ENCODE peak calls at places on chromosomes 13 and 19, in eight cellular contexts. L, G, F, N, P, X, Z and Y are unnamed samples.
A peak's percentile ranks its signal among the peaks of the same experiment; 100 is the strongest.

GRCh38 chr13:27334774-27335490 is 64.3 kb downstream of the RASL11A start:
- DNase-seq in L (no peak), G (no peak), F (no peak), N (no peak), P (no peak), X (no peak), Z (no peak), Y (no peak)

GRCh38 chr13:107211073-107211472 is 643.1 kb upstream of the ARGLU1 start:
- DNase-seq in L (no peak), G (peak; percentile 80), F (peak; percentile 78), N (peak; percentile 42), P (peak; percentile 22), X (peak; percentile 92), Z (peak; percentile 74), Y (no peak)

GRCh38 chr19:43464089-43464775 is 1.2 kb downstream of the LYPD3 start:
- DNase-seq in L (peak; percentile 77), G (peak; percentile 74), F (peak; percentile 81), N (no peak), P (no peak), X (no peak), Z (no peak), Y (no peak)

GRCh38 chr19:15622991-15623390 is 8.0 kb downstream of the CYP4F8 start:
- DNase-seq in L (no peak), G (no peak), F (peak; percentile 57), N (no peak), P (no peak), X (no peak), Z (no peak), Y (no peak)

GRCh38 chr19:3045885-3046603 is 16.3 kb downstream of the TLE5 start:
- DNase-seq in L (no peak), G (no peak), F (no peak), N (no peak), P (no peak), X (no peak), Z (no peak), Y (no peak)

GRCh38 chr19:33392341-33393285 is 19.1 kb downstream of the CEBPG start:
- DNase-seq in L (peak; percentile 49), G (peak; percentile 59), F (peak; percentile 46), N (no peak), P (no peak), X (no peak), Z (peak; percentile 67), Y (no peak)

GRCh38 chr13:94050686-94051085 is 428.8 kb downstream of the DCT start:
- DNase-seq in L (no peak), G (no peak), F (no peak), N (no peak), P (no peak), X (no peak), Z (no peak), Y (no peak)

GRCh38 chr13:24625324-24625723 is 54.9 kb upstream of the ATP12A start:
- DNase-seq in L (no peak), G (no peak), F (no peak), N (no peak), P (no peak), X (no peak), Z (no peak), Y (no peak)

GRCh38 chr13:44309771-44310767 is 63.6 kb upstream of the SERP2 start:
- DNase-seq in L (no peak), G (peak; percentile 86), F (peak; percentile 84), N (no peak), P (no peak), X (peak; percentile 28), Z (peak; percentile 74), Y (no peak)

GRCh38 chr13:102234618-102235017 is 167.2 kb downstream of the FGF14 start:
- DNase-seq in L (no peak), G (no peak), F (no peak), N (no peak), P (no peak), X (no peak), Z (no peak), Y (no peak)

GRCh38 chr19:45607071-45608029 is 5.3 kb upstream of the GPR4 start:
- DNase-seq in L (peak; percentile 72), G (peak; percentile 80), F (peak; percentile 77), N (no peak), P (no peak), X (peak; percentile 84), Z (peak; percentile 87), Y (no peak)

GRCh38 chr13:83940742-83941141 is 58.5 kb upstream of the SLITRK1 start:
- DNase-seq in L (no peak), G (no peak), F (no peak), N (no peak), P (no peak), X (no peak), Z (no peak), Y (no peak)

GRCh38 chr13:33381906-33382305 is 96.4 kb upstream of the STARD13 start:
- DNase-seq in L (no peak), G (no peak), F (no peak), N (no peak), P (no peak), X (no peak), Z (no peak), Y (no peak)

GRCh38 chr19:771332-771785 is 20.4 kb downstream of the MISP start:
- DNase-seq in L (no peak), G (no peak), F (no peak), N (no peak), P (peak; percentile 55), X (peak; percentile 49), Z (no peak), Y (no peak)

GRCh38 chr13:48155850-48156249 is 60.9 kb upstream of the MED4 start:
- DNase-seq in L (no peak), G (no peak), F (no peak), N (peak; percentile 13), P (peak; percentile 38), X (peak; percentile 86), Z (no peak), Y (no peak)

GRCh38 chr13:34300559-34300958 is 482.6 kb downstream of the RFC3 start:
- DNase-seq in L (no peak), G (no peak), F (no peak), N (no peak), P (no peak), X (no peak), Z (no peak), Y (no peak)

GRCh38 chr13:79404985-79405384 is 1.1 kb downstream of the RBM26 start:
- DNase-seq in L (no peak), G (no peak), F (no peak), N (no peak), P (no peak), X (peak; percentile 31), Z (no peak), Y (no peak)

GRCh38 chr19:19822148-19822429 is 539 bp upstream of the ZNF506 start:
- DNase-seq in L (no peak), G (no peak), F (peak; percentile 10), N (no peak), P (no peak), X (no peak), Z (peak; percentile 70), Y (no peak)
- H3K27ac ChIP-seq in L (peak overlapping the region; percentile 78), G (peak overlapping the region; percentile 94), F (peak overlapping the region; percentile 95), N (peak overlapping the region; percentile 79), P (no peak overlapping the region), X (no peak overlapping the region), Z (peak overlapping the region; percentile 93), Y (peak overlapping the region; percentile 96)

DNA sequence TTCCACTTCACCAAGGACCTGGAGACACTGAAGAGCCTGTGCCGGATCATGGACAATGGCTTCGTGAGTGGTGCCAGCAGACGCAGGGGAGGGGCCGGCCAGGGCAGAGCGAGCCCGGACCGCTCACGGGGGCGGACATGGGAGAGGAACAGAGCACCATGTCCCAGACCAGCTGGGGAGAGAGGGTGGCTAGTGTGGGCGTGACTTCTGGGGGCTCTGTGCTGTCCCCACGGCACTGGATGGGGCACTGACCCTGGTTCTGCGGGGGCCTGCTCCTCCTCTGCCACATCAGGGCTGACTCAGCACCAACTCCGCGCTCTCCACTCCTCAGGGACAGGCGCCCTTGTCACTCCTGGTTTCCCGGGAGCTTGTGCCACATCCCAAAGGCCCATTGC is 7.6 kb downstream of the PTOV1 start:
- DNase-seq in L (no peak), G (no peak), F (no peak), N (no peak), P (no peak), X (no peak), Z (no peak), Y (no peak)
- TF ChIP-seq POLR2AphosphoS5 in L (no peak), G (no peak), F (no peak), N (no peak), P (peak; percentile 13), X (no peak), Z (no peak), Y (no peak)

DNA sequence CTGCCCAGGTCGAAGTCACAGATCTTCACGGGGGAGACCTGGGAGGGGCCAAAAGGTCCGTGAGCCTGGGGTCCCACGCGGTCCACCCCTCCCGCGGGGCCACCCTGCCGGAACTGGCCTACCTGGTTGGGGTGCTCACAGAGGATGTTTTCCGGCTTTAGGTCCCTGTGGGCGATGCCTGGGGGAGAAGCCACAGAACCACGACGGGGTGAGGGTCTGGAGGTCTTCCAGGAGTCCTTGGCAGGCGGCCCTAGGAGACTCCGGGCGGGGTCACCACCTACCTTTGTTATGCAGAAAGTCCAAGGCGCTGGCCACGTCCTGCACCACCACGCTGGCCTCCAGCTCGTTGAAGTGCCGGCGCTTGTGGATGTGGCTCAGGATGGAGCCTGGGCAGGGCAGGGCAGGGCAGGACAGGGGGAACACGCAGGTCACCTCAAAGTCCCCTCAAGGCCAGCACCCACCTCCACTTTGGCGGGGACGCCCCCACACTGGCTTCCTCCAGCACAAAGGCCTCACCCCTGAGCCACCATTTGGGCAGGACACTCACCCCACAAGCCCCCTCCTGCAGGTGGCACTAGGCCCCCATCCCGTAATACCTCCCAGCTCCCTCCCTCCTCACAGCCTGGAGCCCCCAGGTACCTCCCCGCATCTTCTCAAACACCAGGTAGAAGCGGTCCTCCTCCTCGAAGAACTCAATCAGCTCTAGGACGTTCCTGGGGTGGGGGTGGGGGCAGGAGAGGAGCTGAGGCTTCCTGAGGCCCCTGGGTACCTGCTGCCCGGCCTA is 8.4 kb downstream of the MKNK2 start:
- DNase-seq in L (no peak), G (peak; percentile 60), F (peak; percentile 50), N (no peak), P (no peak), X (no peak), Z (peak; percentile 81), Y (no peak)
- H3K4me1 ChIP-seq in L (peaks cover 55% of the 10 kb centered on the region), G (peaks cover 82% of the 10 kb centered on the region), F (peaks cover 67% of the 10 kb centered on the region), N (peaks cover 47% of the 10 kb centered on the region), P (peaks cover 31% of the 10 kb centered on the region), X (peaks cover 24% of the 10 kb centered on the region), Z (peaks cover 76% of the 10 kb centered on the region), Y (peaks cover 93% of the 10 kb centered on the region)

GRCh38 chr19:38262585-38263268 is 1.6 kb upstream of the SPINT2 start:
- DNase-seq in L (no peak), G (no peak), F (no peak), N (no peak), P (no peak), X (no peak), Z (no peak), Y (no peak)
- H3K27ac ChIP-seq in L (no peak overlapping the region), G (peak overlapping the region; percentile 90), F (no peak overlapping the region), N (peak overlapping the region; percentile 81), P (no peak overlapping the region), X (no peak overlapping the region), Z (no peak overlapping the region), Y (no peak overlapping the region)

GRCh38 chr13:110593430-110594130 is 21.8 kb upstream of the NAXD start:
- DNase-seq in L (no peak), G (no peak), F (no peak), N (no peak), P (peak; percentile 50), X (peak; percentile 63), Z (no peak), Y (no peak)
- TF ChIP-seq POLR2AphosphoS5 in L (no peak), G (no peak), F (no peak), N (no peak), P (no peak), X (no peak), Z (no peak), Y (no peak)